ENCODE peak calls at places on chromosomes 11 and 22, in seven cellular contexts. B is heart right ventricle; F is stimulated activated CD8-positive, alpha-beta memory T cell treated with anti-CD3 and anti-CD28 coated beads, Interleukin-15, amount 100 ng/mL, for 4 hours; R is osteocyte; I is occipital lobe; N is NCI-H1105 treated with DMSO at 0.1 percent for 48 hours; Z is gastrocnemius medialis. Y is an unnamed sample.

GRCh38 chr11:124481365-124482323 is 36.1 kb upstream of the OR8B8 start:
- DNase-seq in F (no peak), Z (no peak), I (peak), R (no peak), B (no peak), N (peak), Y (peak)

GRCh38 chr22:36765943-36766450 is 9.9 kb downstream of the IFT27 start:
- DNase-seq in B (no peak), I (no peak), R (peak), F (no peak), Z (no peak), N (no peak), Y (no peak)

GRCh38 chr11:10489444-10489785 is 34.4 kb downstream of the AMPD3 start:
- DNase-seq in F (no peak), R (no peak), B (no peak), N (no peak), I (no peak), Z (no peak), Y (no peak)

GRCh38 chr11:33455827-33456226 is 198.6 kb downstream of the HIPK3 start:
- DNase-seq in R (no peak), N (no peak), Z (no peak), I (no peak), B (no peak), F (no peak), Y (no peak)

GRCh38 chr11:72920001-72920400 is 105.8 kb downstream of the ATG16L2 start:
- DNase-seq in I (no peak), F (no peak), R (no peak), Z (no peak), B (no peak), N (no peak), Y (no peak)

GRCh38 chr11:120124355-120124754 is 13.6 kb downstream of the TRIM29 start:
- DNase-seq in Z (no peak), B (no peak), R (no peak), I (no peak), F (no peak), N (no peak), Y (no peak)

GRCh38 chr11:100719362-100719761 is 32.3 kb downstream of the ARHGAP42 start:
- DNase-seq in I (no peak), R (no peak), B (no peak), F (no peak), Z (no peak), N (peak), Y (peak)

GRCh38 chr11:3939211-3939610 is 83.7 kb downstream of the STIM1 start:
- DNase-seq in B (no peak), F (no peak), I (no peak), R (no peak), N (no peak), Z (no peak), Y (no peak)

GRCh38 chr11:71251761-71252433 is 480 bp downstream of the SHANK2 start:
- DNase-seq in I (no peak), Z (no peak), B (peak), R (no peak), N (peak), F (no peak), Y (no peak)

GRCh38 chr22:39106326-39106725 is 9.3 kb downstream of the APOBEC3H start:
- DNase-seq in B (no peak), R (no peak), N (no peak), F (no peak), I (no peak), Z (no peak), Y (peak)

GRCh38 chr11:15073361-15074205 is at the start of gene CALCB:
- DNase-seq in F (no peak), Z (no peak), N (peak), R (no peak), I (peak), B (no peak), Y (no peak)

GRCh38 chr22:36736701-36737320 is 33.3 kb upstream of the CACNG2 start:
- DNase-seq in N (no peak), Z (no peak), F (no peak), I (no peak), B (no peak), R (peak), Y (no peak)

GRCh38 chr11:78131956-78132355 is 7.5 kb downstream of the ALG8 start:
- DNase-seq in N (no peak), R (no peak), F (no peak), Z (no peak), I (no peak), B (no peak), Y (no peak)

GRCh38 chr22:47071078-47071811 is 308.8 kb downstream of the TBC1D22A start:
- DNase-seq in Z (no peak), F (no peak), I (no peak), N (no peak), B (no peak), R (no peak), Y (no peak)